ENCODE peak calls at places on chromosomes 5 and 9, in six cellular contexts. G is LHCN-M2; D is fibroblast of lung; X is stimulated activated CD8-positive, alpha-beta memory T cell treated with anti-CD3 and anti-CD28 coated beads, Interleukin-2, amount 100 ng/mL, for 48 hours; K is T-helper 9 cell; W is EL. M is an unnamed sample.

GRCh38 chr9:121317737-121318630 is 50.0 kb downstream of the GSN start:
- DNase-seq in G (no peak), D (no peak), X (no peak), K (no peak), W (no peak), M (peak)

GRCh38 chr9:112288029-112288428 is 45.4 kb downstream of the PTBP3 start:
- DNase-seq in G (no peak), D (peak), X (no peak), K (no peak), W (no peak), M (peak)

GRCh38 chr5:154238776-154239481 is 48.4 kb downstream of the GALNT10 start:
- DNase-seq in G (no peak), D (no peak), X (no peak), K (no peak), W (no peak), M (no peak)

GRCh38 chr5:59779453-59779852 is 114.1 kb downstream of the PDE4D start:
- DNase-seq in G (no peak), D (no peak), X (no peak), K (no peak), W (no peak), M (no peak)

GRCh38 chr5:160744253-160745112 is 107.5 kb downstream of the ATP10B start:
- DNase-seq in G (no peak), D (no peak), X (no peak), K (no peak), W (no peak), M (no peak)

GRCh38 chr5:102590467-102590866 is 91.7 kb upstream of the SLCO6A1 start:
- DNase-seq in G (no peak), D (no peak), X (no peak), K (no peak), W (no peak), M (no peak)

GRCh38 chr5:124866355-124867063 is 120.1 kb upstream of the ZNF608 start:
- DNase-seq in G (peak), D (peak), X (no peak), K (no peak), W (peak), M (peak)

GRCh38 chr5:132257131-132258101 is at the start of gene PDLIM4:
- DNase-seq in G (peak), D (peak), X (no peak), K (no peak), W (peak), M (no peak)

GRCh38 chr5:90747693-90748092 is 189.1 kb downstream of the ADGRV1 start:
- DNase-seq in G (peak), D (peak), X (no peak), K (no peak), W (no peak), M (no peak)

GRCh38 chr9:70511858-70512257 is 97.4 kb upstream of the KLF9 start:
- DNase-seq in G (no peak), D (no peak), X (no peak), K (no peak), W (no peak), M (no peak)

GRCh38 chr5:179393078-179393477 is 47.8 kb upstream of the ADAMTS2 start:
- DNase-seq in G (peak), D (peak), X (no peak), K (no peak), W (peak), M (peak)

GRCh38 chr9:15357050-15357653 is 50.1 kb upstream of the TTC39B start:
- DNase-seq in G (no peak), D (no peak), X (no peak), K (peak), W (no peak), M (no peak)

GRCh38 chr9:37082214-37082765 is 38.1 kb upstream of the ZCCHC7 start:
- DNase-seq in G (no peak), D (peak), X (no peak), K (no peak), W (no peak), M (no peak)

M was measured in foreskin fibroblast.